ENCODE peak calls at places on chromosomes 7 and 10, in ten cellular contexts. Y, A, J, M, X, V, N, Z, S and T are unnamed samples.

GRCh38 chr10:131846224-131847101 is 54.3 kb upstream of the PPP2R2D start:
- DNase-seq in Y (no peak), N (peak; percentile 62), J (no peak), S (no peak), Z (peak; percentile 15), M (no peak), X (no peak), A (no peak), V (peak; percentile 47), T (no peak)

GRCh38 chr10:74874649-74875048 is 48.2 kb downstream of the KAT6B start:
- DNase-seq in M (no peak), V (no peak), S (no peak), Y (no peak), J (no peak), A (no peak), N (no peak), X (no peak), Z (no peak), T (no peak)

GRCh38 chr7:80060218-80060806 is 74.3 kb upstream of the GNAI1 start:
- DNase-seq in V (peak; percentile 87), M (no peak), X (peak; percentile 36), A (peak; percentile 7), Y (peak; percentile 37), N (no peak), S (no peak), Z (peak; percentile 62), J (peak; percentile 64), T (peak; percentile 62)

GRCh38 chr10:29063806-29064644 is 224.8 kb upstream of the LYZL1 start:
- DNase-seq in J (no peak), V (no peak), M (no peak), Y (no peak), Z (no peak), X (peak; percentile 36), S (no peak), A (no peak), N (no peak), T (no peak)

GRCh38 chr7:48052748-48053147 is 17.4 kb downstream of the C7orf57 start:
- DNase-seq in M (no peak), X (peak; percentile 56), J (no peak), V (no peak), S (no peak), A (no peak), N (no peak), Z (no peak), Y (no peak), T (no peak)

GRCh38 chr10:102604379-102604960 is 39.8 kb upstream of the TRIM8 start:
- DNase-seq in V (no peak), Z (no peak), N (peak; percentile 51), J (no peak), Y (no peak), S (no peak), A (no peak), M (no peak), X (no peak), T (peak; percentile 33)

GRCh38 chr10:22435650-22436049 is 90.4 kb downstream of the SPAG6 start:
- DNase-seq in J (no peak), N (no peak), Y (no peak), S (no peak), A (no peak), M (no peak), Z (no peak), X (no peak), V (no peak), T (no peak)

GRCh38 chr7:108367946-108368345 is 88.3 kb downstream of the NRCAM start:
- DNase-seq in S (no peak), A (no peak), M (no peak), Z (no peak), J (peak; percentile 82), V (no peak), X (no peak), N (no peak), Y (no peak), T (no peak)

GRCh38 chr7:3937146-3937545 is 636.1 kb downstream of the SDK1 start:
- DNase-seq in J (no peak), Z (no peak), N (no peak), Y (no peak), V (no peak), M (no peak), X (no peak), S (no peak), A (no peak), T (no peak)

GRCh38 chr7:135672560-135673359 is 10.4 kb downstream of the STMP1 start:
- DNase-seq in A (peak; percentile 81), X (no peak), Y (peak; percentile 77), N (no peak), S (no peak), V (peak; percentile 63), J (peak; percentile 73), M (no peak), Z (peak; percentile 55), T (no peak)

GRCh38 chr7:36598056-36598675 is 126.1 kb downstream of the AOAH start:
- DNase-seq in N (no peak), J (no peak), X (no peak), A (no peak), S (no peak), V (no peak), Y (no peak), Z (no peak), M (no peak), T (no peak)

GRCh38 chr10:24898501-24898900 is 53.9 kb downstream of the PRTFDC1 start:
- DNase-seq in V (no peak), J (no peak), X (no peak), Y (no peak), S (no peak), Z (no peak), N (no peak), A (no peak), M (no peak), T (no peak)

GRCh38 chr7:140342732-140343514 is 55.4 kb downstream of the SLC37A3 start:
- DNase-seq in S (peak; percentile 31), N (no peak), X (no peak), A (peak; percentile 64), V (peak; percentile 33), Z (no peak), Y (no peak), J (peak; percentile 75), M (no peak), T (no peak)

GRCh38 chr7:43650457-43651052 is 67.6 kb downstream of the STK17A start:
- DNase-seq in Z (peak; percentile 26), M (no peak), Y (no peak), V (no peak), S (no peak), X (no peak), N (no peak), J (no peak), A (no peak), T (no peak)

GRCh38 chr7:46210467-46210866 is 289.4 kb upstream of the IGFBP3 start:
- DNase-seq in J (no peak), A (no peak), X (no peak), Y (no peak), N (no peak), Z (no peak), S (no peak), V (no peak), M (no peak), T (no peak)

GRCh38 chr7:102433319-102434038 is at the start of gene ORAI2:
- DNase-seq in N (peak; percentile 95), X (no peak), S (peak; percentile 82), A (peak; percentile 86), M (peak; percentile 79), J (peak; percentile 78), Z (peak; percentile 94), V (peak; percentile 83), Y (no peak), T (no peak)

GRCh38 chr7:8215648-8216047 is 46.3 kb downstream of the ICA1 start:
- DNase-seq in N (no peak), X (no peak), Z (no peak), S (no peak), Y (no peak), J (no peak), M (no peak), V (no peak), A (no peak), T (no peak)

GRCh38 chr10:73956476-73957338 is 41.2 kb upstream of the VCL start:
- DNase-seq in Z (peak; percentile 61), X (no peak), M (no peak), Y (no peak), A (no peak), S (no peak), J (no peak), N (no peak), V (no peak), T (no peak)

GRCh38 chr10:71923138-71923692 is 41.0 kb upstream of the CHST3 start:
- DNase-seq in V (no peak), N (no peak), Y (no peak), A (no peak), M (no peak), X (no peak), S (no peak), J (no peak), Z (no peak), T (no peak)